ENCODE peak calls at places on chromosomes 3 and 15, in eight cellular contexts. J, Z, Y, B, K, V, R and S are unnamed samples.

GRCh38 chr3:64489361-64490044 is 198.3 kb downstream of the ADAMTS9 start:
- DNase-seq in B (no peak), V (no peak), Y (peak; percentile 96), Z (peak; percentile 94), K (no peak), R (no peak), J (peak; percentile 45), S (peak; percentile 21)

GRCh38 chr3:10744098-10744465 is 71.9 kb upstream of the SLC6A11 start:
- DNase-seq in Z (peak; percentile 46), R (peak; percentile 12), J (no peak), K (no peak), Y (peak; percentile 89), V (no peak), B (peak; percentile 8), S (no peak)

GRCh38 chr15:54660356-54660755 is 536.4 kb downstream of the RSL24D1 start:
- DNase-seq in Y (no peak), J (no peak), B (no peak), Z (no peak), K (no peak), V (no peak), R (no peak), S (no peak)

GRCh38 chr3:141447391-141447790 is 39.4 kb upstream of the RASA2 start:
- DNase-seq in J (no peak), V (no peak), K (no peak), Z (no peak), Y (no peak), B (no peak), R (no peak), S (no peak)

GRCh38 chr15:99135194-99135593 is 30.3 kb downstream of the SYNM start:
- DNase-seq in Z (no peak), Y (peak; percentile 18), V (no peak), J (no peak), K (no peak), B (no peak), R (no peak), S (no peak)

GRCh38 chr3:177687291-177687690 is 490.0 kb upstream of the TBL1XR1 start:
- DNase-seq in J (no peak), K (no peak), R (no peak), Y (no peak), V (no peak), Z (no peak), B (peak; percentile 10), S (no peak)

GRCh38 chr3:65342084-65342683 is 654.4 kb upstream of the ADAMTS9 start:
- DNase-seq in K (no peak), Y (peak; percentile 94), J (peak; percentile 71), V (no peak), Z (peak; percentile 81), R (peak; percentile 28), B (peak; percentile 46), S (peak; percentile 16)

GRCh38 chr3:24829011-24829581 is 334.4 kb upstream of the THRB start:
- DNase-seq in Z (peak; percentile 78), J (peak; percentile 13), K (peak; percentile 18), R (no peak), V (no peak), B (peak; percentile 28), Y (peak; percentile 87), S (peak; percentile 31)

GRCh38 chr3:149934524-149934923 is 36.2 kb downstream of the PFN2 start:
- DNase-seq in J (peak; percentile 87), Y (no peak), Z (no peak), V (peak; percentile 47), B (peak; percentile 85), K (no peak), R (no peak), S (no peak)

GRCh38 chr15:23548071-23548470 is 17.4 kb upstream of the MKRN3 start:
- DNase-seq in J (no peak), B (no peak), R (no peak), V (no peak), Y (no peak), Z (no peak), K (no peak), S (peak; percentile 4)

GRCh38 chr15:100651253-100651652 is 48.9 kb downstream of the ASB7 start:
- DNase-seq in Y (no peak), J (peak; percentile 29), R (no peak), K (no peak), B (peak; percentile 67), Z (no peak), V (no peak), S (no peak)

GRCh38 chr3:63934484-63934883 is 22.3 kb upstream of the SCAANT1 start:
- DNase-seq in R (no peak), Y (no peak), Z (no peak), V (no peak), K (no peak), B (no peak), J (no peak), S (no peak)

GRCh38 chr3:73037369-73037699 is 24.1 kb upstream of the EBLN2 start:
- DNase-seq in K (no peak), Y (no peak), V (no peak), Z (no peak), J (peak; percentile 35), B (peak; percentile 55), R (no peak), S (no peak)

GRCh38 chr15:83066761-83067637 is at the start of gene BTBD1:
- DNase-seq in V (peak; percentile 90), J (peak; percentile 98), B (peak; percentile 99), R (peak; percentile 95), Z (peak; percentile 86), Y (peak; percentile 93), K (peak; percentile 94), S (peak; percentile 70)

GRCh38 chr15:83068054-83068453 is 1.0 kb upstream of the BTBD1 start:
- DNase-seq in Z (no peak), R (peak; percentile 21), J (no peak), Y (no peak), V (no peak), K (no peak), B (no peak), S (no peak)

GRCh38 chr15:83066034-83066760 is 855 bp downstream of the BTBD1 start:
- DNase-seq in V (no peak), Z (peak; percentile 57), J (no peak), B (peak; percentile 28), R (peak; percentile 25), Y (peak; percentile 56), K (no peak), S (peak; percentile 7)

GRCh38 chr15:83065431-83065830 is 1.6 kb downstream of the BTBD1 start:
- DNase-seq in K (no peak), R (peak; percentile 14), V (no peak), B (peak; percentile 25), J (no peak), Z (no peak), Y (no peak), S (no peak)

GRCh38 chr15:83067638-83067962 is 548 bp upstream of the BTBD1 start:
- DNase-seq in B (no peak), K (no peak), J (no peak), Y (no peak), R (no peak), V (no peak), Z (no peak), S (no peak)
- H3K27ac ChIP-seq in B (peak overlapping the region; percentile 78), K (peak overlapping the region; percentile 97), J (peak overlapping the region; percentile 89), Y (no peak overlapping the region), R (peak overlapping the region; percentile 82), V (peak overlapping the region; percentile 67), Z (no peak overlapping the region), S (peak overlapping the region; percentile 90)

DNA sequence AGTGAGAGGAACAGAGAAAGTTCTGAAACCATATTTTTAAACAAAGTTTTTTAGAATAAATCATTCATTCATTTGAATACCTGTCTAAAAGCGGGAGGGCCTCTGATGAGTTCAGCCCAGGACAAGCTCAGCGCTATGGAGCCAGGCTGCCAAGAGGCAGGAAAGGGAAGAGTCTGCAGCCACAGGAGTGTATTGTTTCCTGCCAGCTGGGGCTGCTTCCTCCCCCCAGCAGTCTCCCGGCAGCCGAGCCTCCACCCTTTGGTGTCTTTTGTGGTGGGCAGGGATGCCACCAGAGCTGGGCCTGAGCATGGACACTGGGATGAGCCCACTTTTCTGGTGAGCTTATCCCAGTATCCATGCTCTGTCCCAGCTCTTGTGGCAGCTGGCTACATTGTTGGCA is 199.5 kb upstream of the TPRG1 start:
- DNase-seq in Z (no peak), B (no peak), J (no peak), V (no peak), K (no peak), R (no peak), Y (no peak), S (no peak)
- H3K27ac ChIP-seq in Z (no peak overlapping the region), B (no peak overlapping the region), J (no peak overlapping the region), V (no peak overlapping the region), K (no peak overlapping the region), R (no peak overlapping the region), Y (no peak overlapping the region), S (no peak overlapping the region)

GRCh38 chr3:55490194-55490913 is 3.2 kb upstream of the WNT5A start:
- DNase-seq in Z (no peak), J (no peak), Y (no peak), V (no peak), B (no peak), K (no peak), R (peak; percentile 11), S (no peak)

GRCh38 chr3:55487376-55488241 is 503 bp upstream of the WNT5A start:
- DNase-seq in V (no peak), B (peak; percentile 79), J (peak; percentile 67), Z (peak; percentile 77), K (peak; percentile 12), Y (peak; percentile 78), R (peak; percentile 53), S (no peak)

GRCh38 chr3:55491296-55491816 is 4.2 kb upstream of the WNT5A start:
- DNase-seq in Z (no peak), B (peak; percentile 81), Y (no peak), R (no peak), J (peak; percentile 70), V (no peak), K (no peak), S (no peak)

GRCh38 chr3:55488398-55489055 is 1.4 kb upstream of the WNT5A start:
- DNase-seq in K (peak; percentile 46), Z (peak; percentile 75), J (peak; percentile 81), R (peak; percentile 77), B (peak; percentile 86), Y (peak; percentile 81), V (peak; percentile 81), S (peak; percentile 39)

GRCh38 chr3:55489804-55490132 is 2.7 kb upstream of the WNT5A start:
- DNase-seq in R (no peak), B (no peak), Y (peak; percentile 82), K (no peak), V (no peak), Z (peak; percentile 73), J (no peak), S (no peak)
- H3K27ac ChIP-seq in R (no peak overlapping the region), B (no peak overlapping the region), Y (no peak overlapping the region), K (no peak overlapping the region), V (no peak overlapping the region), Z (no peak overlapping the region), J (peak overlapping the region; percentile 26), S (no peak overlapping the region)

GRCh38 chr3:18442743-18443669 is 17.9 kb upstream of the SATB1 start:
- DNase-seq in K (no peak), Z (peak; percentile 2), J (no peak), B (no peak), Y (no peak), R (no peak), V (no peak), S (no peak)

GRCh38 chr3:18444597-18445420 is 19.7 kb upstream of the SATB1 start:
- DNase-seq in J (peak; percentile 72), R (peak; percentile 60), Y (peak; percentile 87), V (no peak), B (peak; percentile 88), K (peak; percentile 65), Z (peak; percentile 92), S (no peak)

GRCh38 chr3:18446067-18446793 is 21.1 kb upstream of the SATB1 start:
- DNase-seq in K (no peak), R (no peak), Z (peak; percentile 14), Y (no peak), V (no peak), B (no peak), J (no peak), S (no peak)

GRCh38 chr3:18445421-18446066 is 20.4 kb upstream of the SATB1 start:
- DNase-seq in R (no peak), Y (peak; percentile 57), B (no peak), J (no peak), Z (peak; percentile 27), V (no peak), K (no peak), S (no peak)

GRCh38 chr3:18443670-18444596 is 18.8 kb upstream of the SATB1 start:
- DNase-seq in Y (peak; percentile 85), V (no peak), B (peak; percentile 46), J (peak; percentile 11), Z (peak; percentile 64), K (no peak), R (no peak), S (no peak)
- H3K27ac ChIP-seq in Y (no peak overlapping the region), V (no peak overlapping the region), B (no peak overlapping the region), J (no peak overlapping the region), Z (no peak overlapping the region), K (peak overlapping the region; percentile 76), R (no peak overlapping the region), S (no peak overlapping the region)